ENCODE peak calls at places on chromosome 2, in nine cellular contexts. N, P, C, X, W, G, J, E and Z are unnamed samples.
A peak's percentile ranks its signal among the peaks of the same experiment; 100 is the strongest.

GRCh38 chr2:169672403-169672802 is 21.8 kb downstream of the CFAP210 start:
- DNase-seq in N (no peak), P (no peak), C (no peak), X (no peak), W (no peak), G (no peak), J (no peak), E (no peak), Z (no peak)

GRCh38 chr2:30705711-30706533 is 101.3 kb downstream of the CAPN13 start:
- DNase-seq in N (no peak), P (no peak), C (no peak), X (no peak), W (no peak), G (no peak), J (no peak), E (no peak), Z (no peak)

GRCh38 chr2:237434916-237435315 is 21.0 kb upstream of the COL6A3 start:
- DNase-seq in N (no peak), P (no peak), C (peak; percentile 74), X (no peak), W (peak; percentile 69), G (peak; percentile 85), J (peak; percentile 73), E (peak; percentile 72), Z (no peak)

GRCh38 chr2:99512081-99512480 is 22.3 kb upstream of the REV1 start:
- DNase-seq in N (no peak), P (no peak), C (peak; percentile 38), X (no peak), W (no peak), G (no peak), J (no peak), E (no peak), Z (no peak)

GRCh38 chr2:98026927-98027522 is 31.3 kb upstream of the TMEM131 start:
- DNase-seq in N (no peak), P (no peak), C (no peak), X (no peak), W (no peak), G (no peak), J (no peak), E (no peak), Z (no peak)

GRCh38 chr2:179622635-179623034 is 238.8 kb downstream of the ZNF385B start:
- DNase-seq in N (no peak), P (no peak), C (no peak), X (no peak), W (no peak), G (no peak), J (no peak), E (no peak), Z (no peak)

GRCh38 chr2:162821176-162821575 is 17.4 kb downstream of the KCNH7 start:
- DNase-seq in N (no peak), P (no peak), C (no peak), X (no peak), W (no peak), G (no peak), J (no peak), E (peak; percentile 44), Z (peak; percentile 31)

GRCh38 chr2:69964353-69964831 is 3.0 kb upstream of the ASPRV1 start:
- DNase-seq in N (no peak), P (no peak), C (no peak), X (no peak), W (no peak), G (no peak), J (no peak), E (no peak), Z (no peak)

GRCh38 chr2:186325827-186326535 is 160.1 kb upstream of the ZC3H15 start:
- DNase-seq in N (no peak), P (no peak), C (no peak), X (no peak), W (no peak), G (no peak), J (no peak), E (peak; percentile 62), Z (no peak)

GRCh38 chr2:225006730-225007129 is 35.5 kb downstream of the DOCK10 start:
- DNase-seq in N (no peak), P (no peak), C (no peak), X (no peak), W (no peak), G (no peak), J (no peak), E (no peak), Z (no peak)

GRCh38 chr2:45993476-45993991 is 303.7 kb upstream of the EPAS1 start:
- DNase-seq in N (peak; percentile 78), P (no peak), C (peak; percentile 73), X (peak; percentile 69), W (peak; percentile 13), G (peak; percentile 83), J (peak; percentile 73), E (peak; percentile 86), Z (peak; percentile 76)

GRCh38 chr2:190718652-190719526 is 70.0 kb downstream of the NAB1 start:
- DNase-seq in N (peak; percentile 18), P (no peak), C (no peak), X (peak; percentile 51), W (no peak), G (peak; percentile 23), J (peak; percentile 27), E (peak; percentile 97), Z (peak; percentile 87)

GRCh38 chr2:218811382-218811781 is 20.2 kb downstream of the PRKAG3 start:
- DNase-seq in N (no peak), P (peak; percentile 89), C (no peak), X (peak; percentile 67), W (no peak), G (no peak), J (no peak), E (no peak), Z (no peak)

GRCh38 chr2:58215429-58215828 is 25.7 kb downstream of the FANCL start:
- DNase-seq in N (no peak), P (no peak), C (no peak), X (no peak), W (no peak), G (no peak), J (peak; percentile 66), E (no peak), Z (no peak)

GRCh38 chr2:239444626-239445625 is 44.1 kb upstream of the HDAC4 start:
- DNase-seq in N (no peak), P (peak; percentile 82), C (no peak), X (no peak), W (no peak), G (no peak), J (no peak), E (no peak), Z (peak; percentile 28)

GRCh38 chr2:172088245-172089004 is 3.1 kb downstream of the DLX1 start:
- DNase-seq in N (no peak), P (peak; percentile 39), C (no peak), X (no peak), W (no peak), G (no peak), J (no peak), E (no peak), Z (no peak)
- H3K27me3 ChIP-seq in N (peaks cover 51% of the 10 kb centered on the region), P (peaks cover 100% of the 10 kb centered on the region), C (peaks cover 96% of the 10 kb centered on the region), X (no peaks in the 10 kb centered on the region), W (peaks cover 96% of the 10 kb centered on the region), G (peaks cover 75% of the 10 kb centered on the region), J (no peaks in the 10 kb centered on the region), E (no peaks in the 10 kb centered on the region), Z (no peaks in the 10 kb centered on the region)

GRCh38 chr2:65369574-65369973 is 62.8 kb downstream of the SPRED2 start:
- DNase-seq in N (no peak), P (no peak), C (no peak), X (no peak), W (no peak), G (no peak), J (no peak), E (no peak), Z (no peak)

GRCh38 chr2:65367517-65367916 is 64.9 kb downstream of the SPRED2 start:
- DNase-seq in N (no peak), P (no peak), C (peak; percentile 60), X (no peak), W (no peak), G (no peak), J (peak; percentile 81), E (peak; percentile 98), Z (peak; percentile 87)

GRCh38 chr2:65366595-65367125 is 65.7 kb downstream of the SPRED2 start:
- DNase-seq in N (no peak), P (no peak), C (peak; percentile 59), X (no peak), W (no peak), G (peak; percentile 73), J (peak; percentile 93), E (peak; percentile 99), Z (peak; percentile 81)

GRCh38 chr2:65369980-65370379 is 62.4 kb downstream of the SPRED2 start:
- DNase-seq in N (no peak), P (no peak), C (no peak), X (no peak), W (no peak), G (no peak), J (no peak), E (no peak), Z (no peak)

GRCh38 chr2:65368464-65368863 is 63.9 kb downstream of the SPRED2 start:
- DNase-seq in N (no peak), P (no peak), C (no peak), X (no peak), W (no peak), G (no peak), J (no peak), E (no peak), Z (no peak)
- H3K27ac ChIP-seq in N (no peak overlapping the region), P (no peak overlapping the region), C (no peak overlapping the region), X (no peak overlapping the region), W (no peak overlapping the region), G (no peak overlapping the region), J (peak overlapping the region; percentile 69), E (peak overlapping the region; percentile 98), Z (no peak overlapping the region)

GRCh38 chr2:207504513-207505171 is 25.1 kb upstream of the CREB1 start:
- DNase-seq in N (no peak), P (no peak), C (peak; percentile 19), X (peak; percentile 68), W (no peak), G (no peak), J (peak; percentile 75), E (no peak), Z (peak; percentile 62)
- H3K4me3 ChIP-seq in N (no peak overlapping the region), P (no peak overlapping the region), C (no peak overlapping the region), X (no peak overlapping the region), W (no peak overlapping the region), G (no peak overlapping the region), J (peak overlapping the region; percentile 14), E (no peak overlapping the region), Z (no peak overlapping the region)

GRCh38 chr2:240797914-240798313 is 22.1 kb downstream of the KIF1A start:
- DNase-seq in N (peak; percentile 11), P (peak; percentile 34), C (peak; percentile 6), X (no peak), W (no peak), G (no peak), J (no peak), E (no peak), Z (no peak)

GRCh38 chr2:240798327-240798905 is 21.6 kb downstream of the KIF1A start:
- DNase-seq in N (peak; percentile 6), P (no peak), C (no peak), X (no peak), W (no peak), G (no peak), J (no peak), E (no peak), Z (no peak)

GRCh38 chr2:240797500-240797895 is 22.5 kb downstream of the KIF1A start:
- DNase-seq in N (peak; percentile 8), P (peak; percentile 27), C (peak; percentile 5), X (no peak), W (no peak), G (no peak), J (no peak), E (no peak), Z (no peak)

GRCh38 chr2:240799183-240799740 is 20.8 kb downstream of the KIF1A start:
- DNase-seq in N (peak; percentile 11), P (peak; percentile 25), C (no peak), X (peak; percentile 21), W (no peak), G (no peak), J (no peak), E (no peak), Z (no peak)

GRCh38 chr2:240800241-240800640 is 19.8 kb downstream of the KIF1A start:
- DNase-seq in N (peak; percentile 29), P (peak; percentile 30), C (no peak), X (peak; percentile 53), W (no peak), G (no peak), J (no peak), E (no peak), Z (no peak)
- H3K27me3 ChIP-seq in N (no peaks in the 10 kb centered on the region), P (peaks cover 12% of the 10 kb centered on the region), C (no peaks in the 10 kb centered on the region), X (no peaks in the 10 kb centered on the region), W (no peaks in the 10 kb centered on the region), G (peaks cover 3% of the 10 kb centered on the region), J (no peaks in the 10 kb centered on the region), E (peaks cover 89% of the 10 kb centered on the region), Z (peaks cover 66% of the 10 kb centered on the region)